ENCODE peak calls at places on chromosomes 5 and 9, in seven cellular contexts. A is COR-L47; Q is stimulated activated CD4-positive, alpha-beta T cell treated with anti-CD3 and anti-CD28 coated beads, Interleukin-1b, Interleukin-23, amount 100 ng/mL, for 24 hours; D is ACHN; Y is HS-5; F is SW480; L is NCI-H460. M is an unnamed sample.

GRCh38 chr5:54049963-54050362 is 260.4 kb downstream of the ARL15 start:
- DNase-seq in A (no peak), Q (no peak), D (no peak), Y (no peak), F (no peak), L (no peak), M (no peak)

GRCh38 chr9:126630458-126631237 is 16.9 kb downstream of the LMX1B start:
- DNase-seq in A (no peak), Q (no peak), D (peak), Y (no peak), F (no peak), L (no peak), M (no peak)

GRCh38 chr5:95923918-95924559 is 37.6 kb downstream of the ELL2 start:
- DNase-seq in A (no peak), Q (no peak), D (no peak), Y (no peak), F (no peak), L (no peak), M (no peak)

GRCh38 chr5:78008356-78008967 is 232.3 kb upstream of the TBCA start:
- DNase-seq in A (peak), Q (no peak), D (peak), Y (peak), F (peak), L (peak), M (no peak)

GRCh38 chr5:76682395-76682794 is 33.5 kb upstream of the F2R start:
- DNase-seq in A (no peak), Q (no peak), D (no peak), Y (no peak), F (no peak), L (no peak), M (no peak)

GRCh38 chr9:124180557-124180956 is 77.2 kb upstream of the NEK6 start:
- DNase-seq in A (peak), Q (no peak), D (no peak), Y (no peak), F (no peak), L (no peak), M (peak)

GRCh38 chr9:123440256-123440655 is 84.3 kb downstream of the CRB2 start:
- DNase-seq in A (no peak), Q (no peak), D (no peak), Y (no peak), F (no peak), L (no peak), M (no peak)

GRCh38 chr9:135309763-135310125 is 169.8 kb upstream of the PPP1R26 start:
- DNase-seq in A (no peak), Q (no peak), D (no peak), Y (no peak), F (no peak), L (no peak), M (no peak)

GRCh38 chr5:89346573-89346972 is 463.6 kb upstream of the MEF2C start:
- DNase-seq in A (no peak), Q (no peak), D (no peak), Y (no peak), F (no peak), L (no peak), M (no peak)

GRCh38 chr9:33044677-33045282 is 19.7 kb downstream of the DNAJA1 start:
- DNase-seq in A (peak), Q (no peak), D (peak), Y (no peak), F (peak), L (peak), M (peak)

GRCh38 chr9:37464426-37465248 is 613 bp downstream of the ZBTB5 start:
- DNase-seq in A (peak), Q (peak), D (peak), Y (peak), F (peak), L (peak), M (peak)

GRCh38 chr9:117073071-117073470 is 341.8 kb downstream of the ASTN2 start:
- DNase-seq in A (no peak), Q (no peak), D (no peak), Y (no peak), F (no peak), L (no peak), M (no peak)

GRCh38 chr9:121735065-121735791 is 83.8 kb downstream of the DAB2IP start:
- DNase-seq in A (no peak), Q (no peak), D (peak), Y (no peak), F (peak), L (peak), M (no peak)